ENCODE peak calls at places on chromosomes 6 and 20, in nine cellular contexts. J is astrocyte of the hippocampus, C is COR-L47, X is dermis blood vessel endothelial cell, L is IMR-90, V is Daoy, Q is NCI-H2081, S is ovary, U is T47D. I is an unnamed sample.

GRCh38 chr6:105488521-105489212 is 85.8 kb upstream of the PREP start:
- DNase-seq in J (no peak), C (no peak), X (peak; percentile 70), L (peak; percentile 36), V (no peak), Q (no peak), S (no peak), U (no peak), I (no peak)

GRCh38 chr20:57672164-57672563 is 37.7 kb downstream of the PMEPA1 start:
- DNase-seq in J (peak; percentile 68), C (no peak), X (peak; percentile 95), L (peak; percentile 10), V (no peak), Q (peak; percentile 20), S (peak; percentile 65), U (no peak), I (no peak)

GRCh38 chr6:36917541-36918193 is 31.9 kb downstream of the C6orf89 start:
- DNase-seq in J (peak; percentile 40), C (no peak), X (no peak), L (peak; percentile 80), V (no peak), Q (no peak), S (peak; percentile 48), U (no peak), I (no peak)

GRCh38 chr6:21965953-21966539 is 330.8 kb downstream of the PRL start:
- DNase-seq in J (no peak), C (no peak), X (no peak), L (no peak), V (no peak), Q (no peak), S (no peak), U (no peak), I (no peak)

GRCh38 chr6:83127258-83127657 is 59.8 kb downstream of the DOP1A start:
- DNase-seq in J (no peak), C (no peak), X (no peak), L (no peak), V (no peak), Q (no peak), S (no peak), U (no peak), I (no peak)

GRCh38 chr6:36139431-36139830 is 9.1 kb downstream of the MAPK13 start:
- DNase-seq in J (peak; percentile 55), C (peak; percentile 62), X (peak; percentile 60), L (no peak), V (peak; percentile 66), Q (no peak), S (no peak), U (no peak), I (no peak)

GRCh38 chr6:134029495-134030455 is 22.6 kb downstream of the SLC2A12 start:
- DNase-seq in J (no peak), C (peak; percentile 19), X (peak; percentile 35), L (peak; percentile 78), V (peak; percentile 47), Q (no peak), S (no peak), U (no peak), I (peak; percentile 6)

GRCh38 chr6:141141870-141142269 is 990.9 kb upstream of the GJE1 start:
- DNase-seq in J (no peak), C (no peak), X (no peak), L (no peak), V (no peak), Q (no peak), S (no peak), U (no peak), I (no peak)

I was measured in A549.